ENCODE peak calls at places on chromosomes 13 and 19, in five cellular contexts. Z is tibial nerve, I is neural progenitor cell, V is K562, D is lung. O is an unnamed sample.

GRCh38 chr19:29485293-29485692 is 40.5 kb upstream of the VSTM2B start:
- DNase-seq in Z (no peak), I (no peak), V (no peak), D (peak; percentile 22), O (no peak)

GRCh38 chr13:21310220-21310619 is 133.8 kb downstream of the MRPL57 start:
- DNase-seq in Z (no peak), I (no peak), V (no peak), D (no peak), O (peak; percentile 10)

GRCh38 chr13:60922526-60923231 is 493.0 kb downstream of the PCDH20 start:
- DNase-seq in Z (no peak), I (no peak), V (no peak), D (no peak), O (no peak)

GRCh38 chr19:53466726-53467125 is 807 bp upstream of the ZNF813 start:
- DNase-seq in Z (no peak), I (peak; percentile 7), V (no peak), D (no peak), O (no peak)

GRCh38 chr19:18419195-18419698 is at the start of gene SSBP4:
- DNase-seq in Z (no peak), I (peak; percentile 91), V (peak; percentile 95), D (no peak), O (peak; percentile 93)

GRCh38 chr13:27082325-27082724 is 89.3 kb downstream of the USP12 start:
- DNase-seq in Z (no peak), I (no peak), V (no peak), D (no peak), O (no peak)

GRCh38 chr13:27622881-27623280 is 1.2 kb downstream of the POLR1D start:
- DNase-seq in Z (no peak), I (no peak), V (no peak), D (no peak), O (no peak)

GRCh38 chr13:96991072-96991471 is 3.2 kb downstream of the OXGR1 start:
- DNase-seq in Z (no peak), I (no peak), V (no peak), D (no peak), O (no peak)

GRCh38 chr19:18596752-18597157 is 8.2 kb downstream of the REX1BD start:
- DNase-seq in Z (no peak), I (peak; percentile 61), V (peak; percentile 95), D (peak; percentile 46), O (no peak)

GRCh38 chr13:107367258-107367657 is 799.3 kb upstream of the ARGLU1 start:
- DNase-seq in Z (no peak), I (no peak), V (no peak), D (no peak), O (no peak)

GRCh38 chr13:107360010-107360409 is 792.1 kb upstream of the ARGLU1 start:
- DNase-seq in Z (no peak), I (no peak), V (no peak), D (no peak), O (no peak)

GRCh38 chr13:107365466-107366215 is 797.7 kb upstream of the ARGLU1 start:
- DNase-seq in Z (no peak), I (no peak), V (no peak), D (no peak), O (no peak)

GRCh38 chr13:107364658-107365057 is 796.7 kb upstream of the ARGLU1 start:
- DNase-seq in Z (no peak), I (no peak), V (no peak), D (no peak), O (no peak)

GRCh38 chr13:107361666-107362065 is 793.7 kb upstream of the ARGLU1 start:
- DNase-seq in Z (no peak), I (no peak), V (no peak), D (no peak), O (no peak)
- H3K4me1 ChIP-seq in Z (no peaks in the 10 kb centered on the region), I (no peaks in the 10 kb centered on the region), V (no peaks in the 10 kb centered on the region), D (no peaks in the 10 kb centered on the region), O (no peaks in the 10 kb centered on the region)

DNA sequence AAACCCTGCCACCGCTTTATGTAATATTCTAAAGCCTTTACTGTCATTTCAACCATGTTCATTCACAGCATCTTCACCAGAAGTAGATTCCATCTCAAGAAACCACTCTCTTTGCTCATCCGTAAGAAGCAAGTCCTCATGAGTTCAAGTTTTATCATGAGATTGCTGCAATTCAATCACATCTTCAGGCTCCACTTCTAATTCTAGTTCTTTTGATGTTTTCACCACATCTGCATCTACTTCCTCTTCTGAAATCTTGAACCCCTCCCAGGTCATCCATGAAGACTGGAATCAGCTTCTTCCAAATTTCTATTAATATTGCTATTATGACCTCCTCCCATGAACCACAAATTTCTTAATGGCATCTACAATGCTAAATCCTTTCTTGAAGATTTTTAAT is 83.9 kb downstream of the FOXO1 start:
- DNase-seq in Z (no peak), I (no peak), V (no peak), D (no peak), O (no peak)
- H3K4me1 ChIP-seq in Z (peaks cover 50% of the 10 kb centered on the region), I (peaks cover 11% of the 10 kb centered on the region), V (no peaks in the 10 kb centered on the region), D (peaks cover 11% of the 10 kb centered on the region), O (no peaks in the 10 kb centered on the region)

DNA sequence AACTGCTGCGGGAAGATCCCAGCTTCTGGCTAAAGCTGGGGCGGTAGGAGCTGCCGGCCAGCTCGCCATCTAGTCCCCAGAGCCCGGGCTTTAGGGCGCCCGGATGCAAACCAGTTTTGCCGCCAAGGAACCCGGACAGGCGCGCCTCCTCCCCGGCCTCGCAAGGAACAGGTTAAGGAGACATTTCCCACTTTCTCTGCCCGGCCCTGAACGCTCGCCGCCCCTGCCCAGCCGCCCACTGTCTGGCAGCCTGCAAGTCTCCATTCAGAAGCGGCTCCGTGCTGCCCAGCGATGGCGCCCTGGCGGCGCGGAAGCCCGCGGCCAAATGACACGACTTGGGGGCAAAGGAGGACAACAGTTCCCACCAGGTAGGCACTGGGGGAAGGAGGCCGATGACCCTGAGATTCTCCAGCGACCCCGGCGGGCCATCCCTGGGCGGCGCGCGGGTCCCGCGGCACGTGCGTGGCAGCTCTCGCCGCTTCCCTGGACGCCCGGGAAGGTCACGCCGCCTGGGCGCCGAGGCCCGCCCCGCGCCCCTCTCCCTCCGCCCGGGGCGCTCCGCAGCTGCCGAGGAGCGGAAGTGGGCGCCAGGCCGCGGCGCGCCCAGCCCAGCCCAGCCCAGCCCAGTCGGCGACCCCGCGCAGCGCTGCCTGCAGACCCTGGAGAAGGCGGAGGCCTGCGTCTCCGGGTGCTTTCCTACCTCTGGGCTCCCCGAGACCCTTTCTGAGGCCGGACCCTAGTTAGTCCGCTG is 42.2 kb upstream of the HNRNPA1L2 start:
- DNase-seq in Z (no peak), I (peak; percentile 71), V (no peak), D (no peak), O (peak; percentile 14)
- H3K4me1 ChIP-seq in Z (peaks cover 8% of the 10 kb centered on the region), I (peaks cover 12% of the 10 kb centered on the region), V (no peaks in the 10 kb centered on the region), D (peaks cover 7% of the 10 kb centered on the region), O (no peaks in the 10 kb centered on the region)

DNA sequence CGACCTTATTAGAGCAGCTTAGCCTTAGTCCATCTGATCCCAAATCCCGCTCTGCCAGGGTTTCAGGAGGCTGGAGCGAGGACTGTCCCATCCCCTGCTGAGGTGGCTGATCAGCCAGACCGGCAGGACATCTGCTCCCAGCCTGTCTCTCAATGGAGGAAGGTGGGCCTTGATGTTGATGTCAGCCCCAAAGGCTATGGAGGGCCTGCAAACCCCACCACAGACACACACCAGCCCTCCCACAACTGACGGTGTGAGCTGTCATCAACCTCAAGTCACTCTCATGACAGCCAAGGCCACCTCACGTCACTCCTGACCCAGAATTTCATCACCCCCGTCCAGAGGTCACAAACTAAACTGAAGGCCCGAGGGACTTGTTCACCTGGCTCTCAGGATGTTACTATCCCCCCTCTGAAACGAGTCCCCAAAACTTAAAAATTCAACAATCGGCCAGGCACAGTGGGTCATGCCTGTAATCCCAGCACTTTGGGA is 25.5 kb downstream of the RHPN2 start:
- DNase-seq in Z (no peak), I (no peak), V (no peak), D (no peak), O (no peak)
- H3K4me1 ChIP-seq in Z (no peaks in the 10 kb centered on the region), I (peaks cover 6% of the 10 kb centered on the region), V (no peaks in the 10 kb centered on the region), D (peaks cover 1% of the 10 kb centered on the region), O (no peaks in the 10 kb centered on the region)

GRCh38 chr19:6718741-6719539 is 1.5 kb downstream of the C3 start:
- DNase-seq in Z (no peak), I (peak; percentile 55), V (peak; percentile 99), D (peak; percentile 75), O (peak; percentile 58)
- H3K4me1 ChIP-seq in Z (peaks cover 13% of the 10 kb centered on the region), I (no peaks in the 10 kb centered on the region), V (peaks cover 38% of the 10 kb centered on the region), D (peaks cover 9% of the 10 kb centered on the region), O (peaks cover 4% of the 10 kb centered on the region)

DNA sequence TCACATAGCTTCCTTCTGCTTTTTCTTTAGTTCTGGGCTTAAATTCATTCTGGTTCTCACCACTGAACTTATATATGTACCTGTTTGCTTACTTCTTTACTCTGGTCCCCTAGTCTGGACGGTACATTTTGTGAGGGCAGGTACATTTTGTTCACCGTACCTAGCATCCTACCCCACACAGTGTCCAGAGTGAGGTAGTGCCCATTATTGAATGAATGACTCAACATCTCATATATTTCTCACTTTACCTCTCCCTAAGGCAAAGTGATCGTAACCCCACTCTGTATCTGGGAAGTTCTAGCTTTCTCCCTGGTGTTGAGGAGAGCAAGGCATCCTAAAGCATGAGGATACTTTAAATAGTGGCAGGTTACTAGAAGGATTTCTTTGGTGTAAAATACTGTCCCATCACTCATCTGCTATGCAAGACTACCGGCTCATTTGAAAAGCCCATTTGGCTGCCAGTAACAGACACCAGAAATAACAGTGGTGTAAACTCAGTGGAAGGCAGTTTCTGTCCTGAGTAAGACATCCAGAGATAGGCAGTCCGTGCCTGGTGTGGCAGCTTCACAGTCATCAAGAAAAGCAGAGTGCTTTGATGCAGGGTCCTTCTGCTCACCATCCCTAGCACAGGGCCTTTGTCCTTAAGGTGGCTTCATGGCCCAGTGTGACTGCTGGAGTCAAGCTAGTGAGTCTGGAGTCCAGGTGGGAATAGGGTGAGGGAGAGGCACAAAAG is 111.9 kb downstream of the SIPA1L3 start:
- DNase-seq in Z (no peak), I (no peak), V (no peak), D (no peak), O (no peak)
- H3K4me1 ChIP-seq in Z (no peaks in the 10 kb centered on the region), I (peaks cover 11% of the 10 kb centered on the region), V (no peaks in the 10 kb centered on the region), D (peaks cover 20% of the 10 kb centered on the region), O (no peaks in the 10 kb centered on the region)

DNA sequence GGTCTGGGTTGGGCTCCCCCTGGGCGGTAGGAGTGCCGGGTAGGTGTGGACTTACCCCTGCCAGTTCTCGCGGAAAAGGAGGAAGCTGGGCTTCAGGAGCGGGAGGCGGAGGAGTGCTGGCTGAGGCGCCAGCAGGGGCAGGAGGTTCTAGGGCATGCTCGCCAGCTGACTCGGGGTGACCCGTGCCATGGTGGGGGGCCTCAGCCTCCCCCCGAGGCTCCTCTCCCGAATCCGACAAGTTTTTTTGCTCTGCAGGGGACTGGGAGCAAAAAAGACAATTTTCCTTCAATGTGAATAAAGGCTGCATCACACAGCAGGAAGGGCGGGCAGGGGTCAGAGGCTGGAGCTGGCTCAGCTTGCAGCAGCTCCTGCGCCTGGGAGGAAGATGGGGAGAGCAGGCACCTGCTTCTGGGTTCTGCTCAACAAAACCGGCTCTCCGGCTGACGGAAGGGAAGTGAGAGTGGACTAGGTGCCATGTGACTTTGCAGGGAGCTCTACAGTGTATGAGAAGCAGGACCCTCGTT is 26.5 kb downstream of the RANBP3 start:
- DNase-seq in Z (no peak), I (peak; percentile 61), V (no peak), D (no peak), O (no peak)
- H3K4me1 ChIP-seq in Z (peaks cover 82% of the 10 kb centered on the region), I (peaks cover 83% of the 10 kb centered on the region), V (peaks cover 38% of the 10 kb centered on the region), D (peaks cover 41% of the 10 kb centered on the region), O (peaks cover 62% of the 10 kb centered on the region)

O was measured in A673.